ENCODE peak calls at places on chromosomes 13 and 19, in nine cellular contexts. C, Z, R, J, S, U, A, H and Q are unnamed samples.

GRCh38 chr13:23754506-23754905 is 134.7 kb downstream of the MIPEP start:
- DNase-seq in C (no peak), Z (no peak), R (no peak), J (no peak), S (no peak), U (no peak), A (no peak), H (no peak), Q (no peak)

GRCh38 chr13:46850214-46850613 is 46.6 kb downstream of the HTR2A start:
- DNase-seq in C (no peak), Z (no peak), R (no peak), J (no peak), S (no peak), U (no peak), A (no peak), H (no peak), Q (no peak)

GRCh38 chr13:28384789-28385188 is 110.1 kb downstream of the FLT1 start:
- DNase-seq in C (no peak), Z (no peak), R (no peak), J (no peak), S (no peak), U (no peak), A (no peak), H (no peak), Q (no peak)

GRCh38 chr13:84648069-84648640 is 765.9 kb upstream of the SLITRK1 start:
- DNase-seq in C (no peak), Z (no peak), R (peak), J (no peak), S (no peak), U (no peak), A (no peak), H (no peak), Q (no peak)

GRCh38 chr19:31266196-31266595 is 83.0 kb downstream of the TSHZ3 start:
- DNase-seq in C (no peak), Z (no peak), R (no peak), J (no peak), S (no peak), U (no peak), A (no peak), H (no peak), Q (no peak)

GRCh38 chr13:98300956-98301641 is 124.0 kb upstream of the RNF113B start:
- DNase-seq in C (no peak), Z (no peak), R (peak), J (no peak), S (no peak), U (no peak), A (no peak), H (no peak), Q (no peak)

GRCh38 chr19:52099497-52100138 is 4.1 kb upstream of the ZNF841 start:
- DNase-seq in C (no peak), Z (no peak), R (no peak), J (no peak), S (no peak), U (no peak), A (no peak), H (no peak), Q (no peak)

GRCh38 chr19:40519352-40520322 is 52.8 kb downstream of the SPTBN4 start:
- DNase-seq in C (no peak), Z (no peak), R (peak), J (no peak), S (no peak), U (no peak), A (no peak), H (no peak), Q (no peak)

GRCh38 chr13:52736891-52737290 is 2.7 kb downstream of the CNMD start:
- DNase-seq in C (no peak), Z (no peak), R (no peak), J (no peak), S (no peak), U (no peak), A (no peak), H (no peak), Q (no peak)

GRCh38 chr19:16160943-16161560 is 12.3 kb downstream of the CIB3 start:
- DNase-seq in C (no peak), Z (no peak), R (peak), J (no peak), S (no peak), U (no peak), A (peak), H (no peak), Q (no peak)

GRCh38 chr19:49832556-49832955 is 14.5 kb downstream of the MED25 start:
- DNase-seq in C (no peak), Z (no peak), R (peak), J (no peak), S (no peak), U (no peak), A (no peak), H (no peak), Q (no peak)

GRCh38 chr13:31064636-31065035 is 97.1 kb downstream of the HSPH1 start:
- DNase-seq in C (no peak), Z (no peak), R (peak), J (no peak), S (no peak), U (no peak), A (no peak), H (no peak), Q (no peak)

GRCh38 chr19:6228523-6229215 is 51.1 kb downstream of the MLLT1 start:
- DNase-seq in C (no peak), Z (no peak), R (peak), J (no peak), S (no peak), U (no peak), A (no peak), H (no peak), Q (no peak)

GRCh38 chr13:27524981-27525975 is 74.9 kb upstream of the MTIF3 start:
- DNase-seq in C (no peak), Z (no peak), R (no peak), J (no peak), S (no peak), U (no peak), A (no peak), H (no peak), Q (no peak)

GRCh38 chr19:30799854-30800755 is 427.9 kb downstream of the ZNF536 start:
- DNase-seq in C (peak), Z (no peak), R (no peak), J (peak), S (peak), U (no peak), A (peak), H (peak), Q (no peak)

GRCh38 chr19:43723588-43723987 is 7.7 kb downstream of the IRGC start:
- DNase-seq in C (no peak), Z (no peak), R (no peak), J (no peak), S (no peak), U (no peak), A (no peak), H (no peak), Q (no peak)

GRCh38 chr13:40813662-40814454 is 24.4 kb downstream of the SLC25A15 start:
- DNase-seq in C (no peak), Z (no peak), R (peak), J (no peak), S (no peak), U (no peak), A (no peak), H (no peak), Q (no peak)

GRCh38 chr19:50377051-50377441 is 789 bp downstream of the NR1H2 start:
- DNase-seq in C (no peak), Z (peak), R (no peak), J (no peak), S (peak), U (no peak), A (peak), H (no peak), Q (no peak)

GRCh38 chr19:13430790-13431582 is 75.3 kb downstream of the CACNA1A start:
- DNase-seq in C (peak), Z (peak), R (peak), J (no peak), S (peak), U (no peak), A (peak), H (no peak), Q (no peak)

GRCh38 chr13:43472344-43472743 is 314.4 kb downstream of the ENOX1 start:
- DNase-seq in C (no peak), Z (no peak), R (no peak), J (no peak), S (no peak), U (no peak), A (no peak), H (no peak), Q (no peak)

GRCh38 chr13:47241446-47241845 is 344.6 kb upstream of the HTR2A start:
- DNase-seq in C (no peak), Z (no peak), R (no peak), J (no peak), S (no peak), U (no peak), A (no peak), H (no peak), Q (no peak)